ENCODE peak calls at places on chromosomes 7 and 10, in four cellular contexts. I, K, O and Z are unnamed samples.

GRCh38 chr7:140678081-140678815 is 5.5 kb downstream of the ADCK2 start:
- DNase-seq in K (no peak), O (no peak), I (peak), Z (no peak)

GRCh38 chr7:95886501-95887090 is 114.2 kb downstream of the DYNC1I1 start:
- DNase-seq in K (no peak), O (no peak), I (no peak), Z (no peak)

GRCh38 chr7:36072620-36073019 is 80.4 kb upstream of the EEPD1 start:
- DNase-seq in K (no peak), O (no peak), I (no peak), Z (no peak)

GRCh38 chr7:118195837-118196474 is 12.0 kb downstream of the LSM8 start:
- DNase-seq in I (no peak), K (peak), O (no peak), Z (peak)

GRCh38 chr7:158268851-158269535 is 318.6 kb downstream of the PTPRN2 start:
- DNase-seq in I (peak), O (no peak), K (no peak), Z (no peak)

GRCh38 chr10:77784856-77785255 is 141.7 kb downstream of the DLG5 start:
- DNase-seq in K (no peak), I (no peak), O (no peak), Z (no peak)

GRCh38 chr10:85851300-85851699 is 515.3 kb downstream of the GRID1 start:
- DNase-seq in I (no peak), O (no peak), K (no peak), Z (peak)

GRCh38 chr7:149872419-149873073 is 1.2 kb upstream of the ATP6V0E2 start:
- DNase-seq in K (no peak), I (no peak), O (peak), Z (peak)

GRCh38 chr10:79320785-79321493 is 26.3 kb upstream of the PPIF start:
- DNase-seq in K (no peak), O (no peak), I (no peak), Z (no peak)

GRCh38 chr10:92972066-92972870 is 88.3 kb upstream of the CYP26C1 start:
- DNase-seq in I (no peak), O (no peak), K (no peak), Z (no peak)